ENCODE peak calls at places on chromosomes 7 and 10, in six cellular contexts. W is IMR-90, F is H9, Q is H1, L is mesendoderm, D is mesenchymal stem cell. X is an unnamed sample.

GRCh38 chr7:24741691-24742639 is 15.3 kb downstream of the GSDME start:
- DNase-seq in W (peak), F (no peak), Q (no peak), L (peak), D (peak), X (no peak)

GRCh38 chr7:117588352-117588794 is 108.5 kb downstream of the CFTR start:
- DNase-seq in W (peak), F (no peak), Q (no peak), L (no peak), D (peak), X (no peak)

GRCh38 chr7:11934766-11935165 is 102.8 kb upstream of the THSD7A start:
- DNase-seq in W (no peak), F (no peak), Q (no peak), L (no peak), D (no peak), X (no peak)

GRCh38 chr10:51010977-51011376 is 63.3 kb upstream of the PRKG1 start:
- DNase-seq in W (peak), F (no peak), Q (no peak), L (peak), D (peak), X (no peak)

GRCh38 chr7:74380720-74381119 is 73.0 kb upstream of the GTF2IRD1 start:
- DNase-seq in W (no peak), F (no peak), Q (no peak), L (peak), D (no peak), X (no peak)

GRCh38 chr10:122688293-122688989 is 11.2 kb downstream of the C10orf120 start:
- DNase-seq in W (no peak), F (no peak), Q (no peak), L (peak), D (no peak), X (no peak)

GRCh38 chr7:140641532-140642191 is 1.0 kb upstream of the DENND2A start:
- DNase-seq in W (no peak), F (peak), Q (no peak), L (peak), D (peak), X (no peak)

GRCh38 chr10:74109452-74109851 is 41.2 kb downstream of the AP3M1 start:
- DNase-seq in W (no peak), F (no peak), Q (no peak), L (no peak), D (no peak), X (no peak)

GRCh38 chr10:33195608-33196376 is 138.7 kb downstream of the NRP1 start:
- DNase-seq in W (peak), F (no peak), Q (no peak), L (no peak), D (peak), X (no peak)

GRCh38 chr7:100119701-100120517 is 475 bp downstream of the CNPY4 start:
- DNase-seq in W (peak), F (peak), Q (no peak), L (peak), D (peak), X (no peak)

GRCh38 chr7:17005277-17005676 is 123.5 kb upstream of the AGR3 start:
- DNase-seq in W (no peak), F (no peak), Q (no peak), L (no peak), D (no peak), X (no peak)

GRCh38 chr10:947881-948280 is 16.4 kb upstream of the LARP4B start:
- DNase-seq in W (no peak), F (no peak), Q (no peak), L (no peak), D (no peak), X (no peak)

GRCh38 chr10:69451209-69451783 is at the start of gene TSPAN15:
- DNase-seq in W (peak), F (peak), Q (peak), L (peak), D (peak), X (peak)

GRCh38 chr10:52400564-52400963 is 86.5 kb downstream of the DKK1 start:
- DNase-seq in W (peak), F (no peak), Q (no peak), L (peak), D (peak), X (no peak)

GRCh38 chr7:34165466-34165865 is 260.1 kb downstream of the BMPER start:
- DNase-seq in W (peak), F (no peak), Q (no peak), L (no peak), D (no peak), X (no peak)

GRCh38 chr10:34075269-34075926 is 739.7 kb downstream of the PARD3 start:
- DNase-seq in W (no peak), F (no peak), Q (no peak), L (no peak), D (no peak), X (no peak)

GRCh38 chr10:14659626-14660196 is 115.0 kb downstream of the FAM107B start:
- DNase-seq in W (no peak), F (no peak), Q (no peak), L (no peak), D (no peak), X (no peak)

GRCh38 chr10:43869669-43870322 is 221.1 kb upstream of the ZNF32 start:
- DNase-seq in W (no peak), F (no peak), Q (no peak), L (no peak), D (no peak), X (no peak)

GRCh38 chr10:24350111-24350921 is 141.4 kb downstream of the KIAA1217 start:
- DNase-seq in W (peak), F (no peak), Q (no peak), L (no peak), D (no peak), X (no peak)

GRCh38 chr10:32410569-32410968 is 35.4 kb upstream of the CCDC7 start:
- DNase-seq in W (no peak), F (no peak), Q (no peak), L (no peak), D (no peak), X (no peak)

GRCh38 chr7:57449904-57450303 is at the start of gene ZNF716:
- DNase-seq in W (no peak), F (no peak), Q (no peak), L (no peak), D (no peak), X (no peak)

GRCh38 chr7:80781146-80781545 is 137.7 kb downstream of the SEMA3C start:
- DNase-seq in W (no peak), F (no peak), Q (no peak), L (no peak), D (peak), X (no peak)

GRCh38 chr7:111883241-111883640 is 320.9 kb upstream of the IMMP2L start:
- DNase-seq in W (no peak), F (no peak), Q (no peak), L (no peak), D (no peak), X (no peak)

GRCh38 chr10:95419399-95419798 is 128.6 kb upstream of the PDLIM1 start:
- DNase-seq in W (no peak), F (no peak), Q (no peak), L (no peak), D (no peak), X (no peak)

GRCh38 chr7:28096713-28097112 is 83.9 kb downstream of the JAZF1 start:
- DNase-seq in W (peak), F (no peak), Q (no peak), L (peak), D (peak), X (peak)

GRCh38 chr10:10432306-10433035 is 585.2 kb upstream of the CELF2 start:
- DNase-seq in W (peak), F (no peak), Q (no peak), L (no peak), D (no peak), X (no peak)

GRCh38 chr10:53765311-53765710 is 992.7 kb upstream of the MBL2 start:
- DNase-seq in W (no peak), F (no peak), Q (no peak), L (no peak), D (peak), X (no peak)

GRCh38 chr10:62610649-62611229 is 193.8 kb upstream of the ADO start:
- DNase-seq in W (peak), F (peak), Q (peak), L (peak), D (peak), X (peak)

GRCh38 chr7:45237788-45238461 is 80.3 kb downstream of the RAMP3 start:
- DNase-seq in W (no peak), F (no peak), Q (no peak), L (no peak), D (no peak), X (no peak)

GRCh38 chr7:151076863-151077704 is 3.5 kb downstream of the FASTK start:
- DNase-seq in W (no peak), F (peak), Q (no peak), L (peak), D (peak), X (no peak)

GRCh38 chr7:129757991-129758390 is 146.5 kb downstream of the NRF1 start:
- DNase-seq in W (no peak), F (no peak), Q (no peak), L (no peak), D (no peak), X (no peak)

GRCh38 chr7:129750091-129750870 is 138.8 kb downstream of the NRF1 start:
- DNase-seq in W (no peak), F (no peak), Q (no peak), L (no peak), D (no peak), X (no peak)

GRCh38 chr7:129748710-129749109 is 137.2 kb downstream of the NRF1 start:
- DNase-seq in W (peak), F (no peak), Q (no peak), L (no peak), D (peak), X (no peak)

GRCh38 chr7:129751916-129752315 is 140.4 kb downstream of the NRF1 start:
- DNase-seq in W (no peak), F (no peak), Q (no peak), L (no peak), D (no peak), X (no peak)

DNA sequence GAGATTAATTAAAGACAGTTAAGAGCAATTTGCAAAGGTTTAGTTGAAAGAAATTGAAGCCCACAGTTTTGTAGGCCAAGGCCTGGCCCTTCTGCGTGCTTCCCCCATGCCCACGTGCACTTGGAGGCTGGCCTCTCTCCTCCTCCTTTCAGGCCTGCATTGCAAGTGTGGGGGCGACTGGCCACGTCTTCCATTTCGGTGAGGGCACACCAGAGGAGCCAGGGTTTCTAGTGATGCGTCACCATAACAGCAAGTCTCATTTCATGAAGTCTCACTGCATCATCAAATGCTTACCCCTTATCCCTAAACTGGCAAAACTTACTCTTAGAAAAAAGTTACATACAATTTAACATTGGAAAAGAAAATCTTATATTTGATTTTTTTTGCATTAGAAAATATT is 141.2 kb downstream of the NRF1 start:
- DNase-seq in W (no peak), F (no peak), Q (no peak), L (no peak), D (no peak), X (no peak)
- H4K8ac ChIP-seq in W (no peak), F (no peak), Q (no peak), L (no peak), D (no peak), X (no peak)

GRCh38 chr7:30975257-30975899 is 11.6 kb downstream of the GHRHR start:
- DNase-seq in W (no peak), F (no peak), Q (no peak), L (no peak), D (no peak), X (no peak)
- H2BK15ac ChIP-seq in W (no peak), F (no peak), Q (peak), L (no peak), D (no peak), X (no peak)

GRCh38 chr7:135562720-135563119 is 5.0 kb downstream of the NUP205 start:
- DNase-seq in W (no peak), F (peak), Q (peak), L (peak), D (no peak), X (no peak)
- H4K8ac ChIP-seq in W (no peak), F (no peak), Q (no peak), L (no peak), D (no peak), X (no peak)

GRCh38 chr7:55731931-55732330 is 130.6 kb downstream of the SEPTIN14 start:
- DNase-seq in W (no peak), F (no peak), Q (no peak), L (no peak), D (no peak), X (no peak)
- H2BK15ac ChIP-seq in W (no peak), F (no peak), Q (no peak), L (no peak), D (no peak), X (no peak)

DNA sequence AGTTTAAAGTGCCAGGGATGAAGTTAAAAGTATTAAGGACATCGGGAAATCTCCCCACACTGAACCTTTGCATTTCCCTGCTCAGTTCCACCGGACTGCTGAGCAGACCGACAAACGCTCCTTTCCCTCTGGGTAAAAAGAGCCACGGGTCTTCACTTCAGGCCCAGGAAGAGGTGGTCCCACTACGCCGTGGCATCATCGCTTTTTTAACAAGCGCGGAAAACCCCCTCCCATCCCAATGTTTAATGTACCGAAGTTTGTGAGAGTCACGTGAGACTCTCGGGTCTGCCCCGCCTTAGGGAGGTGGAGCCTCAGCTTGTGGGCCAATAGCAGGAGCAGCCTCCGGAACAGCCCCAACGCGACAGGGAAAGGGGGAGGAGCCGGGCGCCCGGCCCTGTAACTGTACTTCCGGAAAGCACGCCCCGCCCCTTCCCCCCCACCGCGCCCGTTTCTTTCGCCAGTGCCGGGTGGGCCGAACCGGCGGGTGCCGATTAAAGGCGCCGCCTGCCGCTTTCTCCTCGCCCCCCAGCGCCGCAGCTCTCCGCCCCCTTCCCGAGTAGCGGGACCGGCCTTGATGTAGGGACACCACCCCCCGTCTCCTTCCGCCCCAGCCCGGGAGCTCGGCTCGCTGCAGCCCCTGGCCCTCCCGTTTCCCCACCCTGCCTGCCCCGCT is 2.3 kb upstream of the TRIM8 start:
- DNase-seq in W (peak), F (peak), Q (peak), L (peak), D (peak), X (peak)
- H4K8ac ChIP-seq in W (peak), F (no peak), Q (peak), L (peak), D (peak), X (peak)

GRCh38 chr10:29132821-29133156 is 156.1 kb upstream of the LYZL1 start:
- DNase-seq in W (no peak), F (no peak), Q (no peak), L (peak), D (no peak), X (no peak)
- H2BK15ac ChIP-seq in W (peak), F (no peak), Q (no peak), L (no peak), D (peak), X (no peak)

GRCh38 chr10:128573236-128573800 is 447.1 kb upstream of the MKI67 start:
- DNase-seq in W (no peak), F (no peak), Q (no peak), L (no peak), D (no peak), X (no peak)
- H4K8ac ChIP-seq in W (no peak), F (no peak), Q (no peak), L (no peak), D (no peak), X (no peak)

DNA sequence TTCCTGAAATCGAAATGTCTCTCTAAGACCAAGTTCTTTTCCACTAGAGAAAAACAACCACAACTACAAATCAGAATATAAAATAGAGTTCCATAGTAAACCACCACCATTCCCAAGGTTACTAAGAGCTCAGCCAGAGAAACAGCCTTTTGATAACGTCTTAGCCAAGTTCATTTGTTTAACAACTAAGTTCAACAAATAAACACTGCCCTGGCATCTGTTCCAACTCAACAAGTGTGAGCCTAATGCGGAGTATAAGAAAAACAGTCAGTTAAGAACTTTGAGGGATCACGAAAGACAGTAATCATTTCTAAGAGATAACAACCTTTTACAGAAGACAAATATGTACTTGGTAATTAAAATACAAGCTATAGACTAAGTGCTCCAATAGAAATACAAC is 77.3 kb downstream of the CALD1 start:
- DNase-seq in W (peak), F (no peak), Q (no peak), L (no peak), D (peak), X (no peak)
- H2BK15ac ChIP-seq in W (no peak), F (no peak), Q (no peak), L (no peak), D (no peak), X (no peak)